ENCODE peak calls at places on chromosomes 5 and 9, in eight cellular contexts. One of them, this sample, is unnamed.

GRCh38 chr5:73104326-73104725 is 16.0 kb upstream of the TMEM171 start:
- DNase-seq in activated T-cell treated with anti-CD3 and anti-CD28 coated beads, Interleukin-2, amount 50 U/mL, for 72 hours: no peak
- DNase-seq in keratinocyte: no peak
- DNase-seq in GDM1: no peak
- DNase-seq in D341Med: no peak
- DNase-seq in astrocyte of the hippocampus: no peak
- DNase-seq in NCI-H345: peak
- DNase-seq in anterior cingulate cortex: no peak
- DNase-seq in this sample: no peak

GRCh38 chr5:132260714-132261615 is 3.5 kb downstream of the PDLIM4 start:
- DNase-seq in activated T-cell treated with anti-CD3 and anti-CD28 coated beads, Interleukin-2, amount 50 U/mL, for 72 hours: peak
- DNase-seq in keratinocyte: no peak
- DNase-seq in GDM1: no peak
- DNase-seq in D341Med: peak
- DNase-seq in astrocyte of the hippocampus: peak
- DNase-seq in NCI-H345: no peak
- DNase-seq in anterior cingulate cortex: peak
- DNase-seq in this sample: no peak

GRCh38 chr9:124259273-124260078 is 1.7 kb downstream of the NEK6 start:
- DNase-seq in activated T-cell treated with anti-CD3 and anti-CD28 coated beads, Interleukin-2, amount 50 U/mL, for 72 hours: no peak
- DNase-seq in keratinocyte: no peak
- DNase-seq in GDM1: peak
- DNase-seq in D341Med: no peak
- DNase-seq in astrocyte of the hippocampus: peak
- DNase-seq in NCI-H345: no peak
- DNase-seq in anterior cingulate cortex: no peak
- DNase-seq in this sample: no peak

GRCh38 chr5:126536874-126537273 is 58.1 kb downstream of the ALDH7A1 start:
- DNase-seq in activated T-cell treated with anti-CD3 and anti-CD28 coated beads, Interleukin-2, amount 50 U/mL, for 72 hours: no peak
- DNase-seq in keratinocyte: no peak
- DNase-seq in GDM1: no peak
- DNase-seq in D341Med: no peak
- DNase-seq in astrocyte of the hippocampus: no peak
- DNase-seq in NCI-H345: no peak
- DNase-seq in anterior cingulate cortex: no peak
- DNase-seq in this sample: no peak

GRCh38 chr9:76198336-76198735 is 195.9 kb downstream of the RFK start:
- DNase-seq in activated T-cell treated with anti-CD3 and anti-CD28 coated beads, Interleukin-2, amount 50 U/mL, for 72 hours: no peak
- DNase-seq in keratinocyte: no peak
- DNase-seq in GDM1: no peak
- DNase-seq in D341Med: no peak
- DNase-seq in astrocyte of the hippocampus: no peak
- DNase-seq in NCI-H345: no peak
- DNase-seq in anterior cingulate cortex: no peak
- DNase-seq in this sample: no peak

GRCh38 chr5:113274836-113275414 is 159.9 kb downstream of the TSSK1B start:
- DNase-seq in activated T-cell treated with anti-CD3 and anti-CD28 coated beads, Interleukin-2, amount 50 U/mL, for 72 hours: no peak
- DNase-seq in keratinocyte: no peak
- DNase-seq in GDM1: no peak
- DNase-seq in D341Med: no peak
- DNase-seq in astrocyte of the hippocampus: peak
- DNase-seq in NCI-H345: no peak
- DNase-seq in anterior cingulate cortex: peak
- DNase-seq in this sample: no peak

GRCh38 chr5:82182662-82183061 is 95.5 kb downstream of the RPS23 start:
- DNase-seq in activated T-cell treated with anti-CD3 and anti-CD28 coated beads, Interleukin-2, amount 50 U/mL, for 72 hours: no peak
- DNase-seq in keratinocyte: no peak
- DNase-seq in GDM1: no peak
- DNase-seq in D341Med: no peak
- DNase-seq in astrocyte of the hippocampus: no peak
- DNase-seq in NCI-H345: no peak
- DNase-seq in anterior cingulate cortex: no peak
- DNase-seq in this sample: no peak

GRCh38 chr9:3912817-3913216 is 387.0 kb upstream of the RFX3 start:
- DNase-seq in activated T-cell treated with anti-CD3 and anti-CD28 coated beads, Interleukin-2, amount 50 U/mL, for 72 hours: no peak
- DNase-seq in keratinocyte: no peak
- DNase-seq in GDM1: no peak
- DNase-seq in D341Med: no peak
- DNase-seq in astrocyte of the hippocampus: peak
- DNase-seq in NCI-H345: no peak
- DNase-seq in anterior cingulate cortex: no peak
- DNase-seq in this sample: no peak

GRCh38 chr5:133041910-133042309 is 9.9 kb upstream of the HSPA4 start:
- DNase-seq in activated T-cell treated with anti-CD3 and anti-CD28 coated beads, Interleukin-2, amount 50 U/mL, for 72 hours: no peak
- DNase-seq in keratinocyte: no peak
- DNase-seq in GDM1: no peak
- DNase-seq in D341Med: no peak
- DNase-seq in astrocyte of the hippocampus: peak
- DNase-seq in NCI-H345: no peak
- DNase-seq in anterior cingulate cortex: no peak
- DNase-seq in this sample: no peak

GRCh38 chr5:96936431-96937221 is 746 bp downstream of the LNPEP start:
- DNase-seq in activated T-cell treated with anti-CD3 and anti-CD28 coated beads, Interleukin-2, amount 50 U/mL, for 72 hours: peak
- DNase-seq in keratinocyte: no peak
- DNase-seq in GDM1: peak
- DNase-seq in D341Med: peak
- DNase-seq in astrocyte of the hippocampus: peak
- DNase-seq in NCI-H345: peak
- DNase-seq in anterior cingulate cortex: peak
- DNase-seq in this sample: peak

GRCh38 chr9:100355561-100355960 is 2.8 kb upstream of the TEX10 start:
- DNase-seq in activated T-cell treated with anti-CD3 and anti-CD28 coated beads, Interleukin-2, amount 50 U/mL, for 72 hours: no peak
- DNase-seq in keratinocyte: no peak
- DNase-seq in GDM1: no peak
- DNase-seq in D341Med: no peak
- DNase-seq in astrocyte of the hippocampus: no peak
- DNase-seq in NCI-H345: peak
- DNase-seq in anterior cingulate cortex: no peak
- DNase-seq in this sample: no peak

GRCh38 chr9:87857948-87858335 is 24.7 kb upstream of the SPATA31E1 start:
- DNase-seq in activated T-cell treated with anti-CD3 and anti-CD28 coated beads, Interleukin-2, amount 50 U/mL, for 72 hours: no peak
- DNase-seq in keratinocyte: no peak
- DNase-seq in GDM1: no peak
- DNase-seq in D341Med: no peak
- DNase-seq in astrocyte of the hippocampus: no peak
- DNase-seq in NCI-H345: no peak
- DNase-seq in anterior cingulate cortex: no peak
- DNase-seq in this sample: no peak

GRCh38 chr9:35518981-35519679 is 29.2 kb downstream of the RUSC2 start:
- DNase-seq in activated T-cell treated with anti-CD3 and anti-CD28 coated beads, Interleukin-2, amount 50 U/mL, for 72 hours: no peak
- DNase-seq in keratinocyte: no peak
- DNase-seq in GDM1: no peak
- DNase-seq in D341Med: no peak
- DNase-seq in astrocyte of the hippocampus: peak
- DNase-seq in NCI-H345: no peak
- DNase-seq in anterior cingulate cortex: no peak
- DNase-seq in this sample: no peak

GRCh38 chr5:142312399-142312798 is 12.4 kb downstream of the SPRY4 start:
- DNase-seq in activated T-cell treated with anti-CD3 and anti-CD28 coated beads, Interleukin-2, amount 50 U/mL, for 72 hours: no peak
- DNase-seq in keratinocyte: no peak
- DNase-seq in GDM1: no peak
- DNase-seq in D341Med: no peak
- DNase-seq in astrocyte of the hippocampus: no peak
- DNase-seq in NCI-H345: no peak
- DNase-seq in anterior cingulate cortex: no peak
- DNase-seq in this sample: no peak

GRCh38 chr9:33445389-33445881 is 2.0 kb downstream of the AQP3 start:
- DNase-seq in activated T-cell treated with anti-CD3 and anti-CD28 coated beads, Interleukin-2, amount 50 U/mL, for 72 hours: no peak
- DNase-seq in keratinocyte: no peak
- DNase-seq in GDM1: no peak
- DNase-seq in D341Med: no peak
- DNase-seq in astrocyte of the hippocampus: no peak
- DNase-seq in NCI-H345: no peak
- DNase-seq in anterior cingulate cortex: no peak
- DNase-seq in this sample: no peak

GRCh38 chr5:73365301-73365853 is 83.2 kb downstream of the FOXD1 start:
- DNase-seq in activated T-cell treated with anti-CD3 and anti-CD28 coated beads, Interleukin-2, amount 50 U/mL, for 72 hours: no peak
- DNase-seq in keratinocyte: no peak
- DNase-seq in GDM1: no peak
- DNase-seq in D341Med: no peak
- DNase-seq in astrocyte of the hippocampus: peak
- DNase-seq in NCI-H345: no peak
- DNase-seq in anterior cingulate cortex: no peak
- DNase-seq in this sample: no peak

GRCh38 chr5:3382782-3383181 is 212.8 kb upstream of the IRX1 start:
- DNase-seq in activated T-cell treated with anti-CD3 and anti-CD28 coated beads, Interleukin-2, amount 50 U/mL, for 72 hours: no peak
- DNase-seq in keratinocyte: no peak
- DNase-seq in GDM1: no peak
- DNase-seq in D341Med: no peak
- DNase-seq in astrocyte of the hippocampus: no peak
- DNase-seq in NCI-H345: no peak
- DNase-seq in anterior cingulate cortex: no peak
- DNase-seq in this sample: no peak

GRCh38 chr5:149796025-149796424 is 65.9 kb downstream of the PPARGC1B start:
- DNase-seq in activated T-cell treated with anti-CD3 and anti-CD28 coated beads, Interleukin-2, amount 50 U/mL, for 72 hours: no peak
- DNase-seq in keratinocyte: no peak
- DNase-seq in GDM1: no peak
- DNase-seq in D341Med: no peak
- DNase-seq in astrocyte of the hippocampus: no peak
- DNase-seq in NCI-H345: no peak
- DNase-seq in anterior cingulate cortex: no peak
- DNase-seq in this sample: no peak

GRCh38 chr9:70263421-70263820 is 4.6 kb downstream of the SMC5 start:
- DNase-seq in activated T-cell treated with anti-CD3 and anti-CD28 coated beads, Interleukin-2, amount 50 U/mL, for 72 hours: no peak
- DNase-seq in keratinocyte: no peak
- DNase-seq in GDM1: no peak
- DNase-seq in D341Med: no peak
- DNase-seq in astrocyte of the hippocampus: peak
- DNase-seq in NCI-H345: no peak
- DNase-seq in anterior cingulate cortex: no peak
- DNase-seq in this sample: no peak

GRCh38 chr5:73288803-73289720 is 116.1 kb downstream of the TMEM174 start:
- DNase-seq in activated T-cell treated with anti-CD3 and anti-CD28 coated beads, Interleukin-2, amount 50 U/mL, for 72 hours: no peak
- DNase-seq in keratinocyte: no peak
- DNase-seq in GDM1: no peak
- DNase-seq in D341Med: no peak
- DNase-seq in astrocyte of the hippocampus: no peak
- DNase-seq in NCI-H345: no peak
- DNase-seq in anterior cingulate cortex: no peak
- DNase-seq in this sample: no peak

GRCh38 chr5:61023131-61023530 is 78.1 kb downstream of the NDUFAF2 start:
- DNase-seq in activated T-cell treated with anti-CD3 and anti-CD28 coated beads, Interleukin-2, amount 50 U/mL, for 72 hours: no peak
- DNase-seq in keratinocyte: no peak
- DNase-seq in GDM1: no peak
- DNase-seq in D341Med: no peak
- DNase-seq in astrocyte of the hippocampus: peak
- DNase-seq in NCI-H345: no peak
- DNase-seq in anterior cingulate cortex: no peak
- DNase-seq in this sample: no peak

GRCh38 chr9:99466787-99467186 is 244.7 kb downstream of the SEC61B start:
- DNase-seq in activated T-cell treated with anti-CD3 and anti-CD28 coated beads, Interleukin-2, amount 50 U/mL, for 72 hours: no peak
- DNase-seq in keratinocyte: no peak
- DNase-seq in GDM1: no peak
- DNase-seq in D341Med: no peak
- DNase-seq in astrocyte of the hippocampus: no peak
- DNase-seq in NCI-H345: no peak
- DNase-seq in anterior cingulate cortex: no peak
- DNase-seq in this sample: no peak

GRCh38 chr5:55308254-55308836 is 556 bp downstream of the MTREX start:
- DNase-seq in activated T-cell treated with anti-CD3 and anti-CD28 coated beads, Interleukin-2, amount 50 U/mL, for 72 hours: no peak
- DNase-seq in keratinocyte: no peak
- DNase-seq in GDM1: no peak
- DNase-seq in D341Med: peak
- DNase-seq in astrocyte of the hippocampus: no peak
- DNase-seq in NCI-H345: no peak
- DNase-seq in anterior cingulate cortex: no peak
- DNase-seq in this sample: peak

GRCh38 chr5:158875272-158875679 is 224.4 kb downstream of the EBF1 start:
- DNase-seq in activated T-cell treated with anti-CD3 and anti-CD28 coated beads, Interleukin-2, amount 50 U/mL, for 72 hours: no peak
- DNase-seq in keratinocyte: no peak
- DNase-seq in GDM1: no peak
- DNase-seq in D341Med: no peak
- DNase-seq in astrocyte of the hippocampus: no peak
- DNase-seq in NCI-H345: no peak
- DNase-seq in anterior cingulate cortex: no peak
- DNase-seq in this sample: no peak

GRCh38 chr5:149002053-149002452 is 60.8 kb downstream of the SH3TC2 start:
- DNase-seq in activated T-cell treated with anti-CD3 and anti-CD28 coated beads, Interleukin-2, amount 50 U/mL, for 72 hours: no peak
- DNase-seq in keratinocyte: no peak
- DNase-seq in GDM1: no peak
- DNase-seq in D341Med: no peak
- DNase-seq in astrocyte of the hippocampus: peak
- DNase-seq in NCI-H345: no peak
- DNase-seq in anterior cingulate cortex: no peak
- DNase-seq in this sample: no peak

GRCh38 chr5:125310749-125311148 is 564.3 kb upstream of the ZNF608 start:
- DNase-seq in activated T-cell treated with anti-CD3 and anti-CD28 coated beads, Interleukin-2, amount 50 U/mL, for 72 hours: no peak
- DNase-seq in keratinocyte: peak
- DNase-seq in GDM1: no peak
- DNase-seq in D341Med: no peak
- DNase-seq in astrocyte of the hippocampus: no peak
- DNase-seq in NCI-H345: no peak
- DNase-seq in anterior cingulate cortex: no peak
- DNase-seq in this sample: no peak

GRCh38 chr5:101878190-101878589 is 417.9 kb downstream of the SLCO4C1 start:
- DNase-seq in activated T-cell treated with anti-CD3 and anti-CD28 coated beads, Interleukin-2, amount 50 U/mL, for 72 hours: no peak
- DNase-seq in keratinocyte: no peak
- DNase-seq in GDM1: no peak
- DNase-seq in D341Med: no peak
- DNase-seq in astrocyte of the hippocampus: no peak
- DNase-seq in NCI-H345: no peak
- DNase-seq in anterior cingulate cortex: no peak
- DNase-seq in this sample: no peak

GRCh38 chr5:174190073-174190675 is 144.7 kb downstream of the NSG2 start:
- DNase-seq in activated T-cell treated with anti-CD3 and anti-CD28 coated beads, Interleukin-2, amount 50 U/mL, for 72 hours: no peak
- DNase-seq in keratinocyte: no peak
- DNase-seq in GDM1: no peak
- DNase-seq in D341Med: no peak
- DNase-seq in astrocyte of the hippocampus: no peak
- DNase-seq in NCI-H345: no peak
- DNase-seq in anterior cingulate cortex: no peak
- DNase-seq in this sample: no peak

GRCh38 chr5:136886623-136887022 is 521.3 kb upstream of the TRPC7 start:
- DNase-seq in activated T-cell treated with anti-CD3 and anti-CD28 coated beads, Interleukin-2, amount 50 U/mL, for 72 hours: no peak
- DNase-seq in keratinocyte: no peak
- DNase-seq in GDM1: no peak
- DNase-seq in D341Med: no peak
- DNase-seq in astrocyte of the hippocampus: no peak
- DNase-seq in NCI-H345: no peak
- DNase-seq in anterior cingulate cortex: no peak
- DNase-seq in this sample: no peak

GRCh38 chr9:89603629-89604462 is 966 bp upstream of the GADD45G start:
- DNase-seq in activated T-cell treated with anti-CD3 and anti-CD28 coated beads, Interleukin-2, amount 50 U/mL, for 72 hours: peak
- DNase-seq in keratinocyte: no peak
- DNase-seq in GDM1: no peak
- DNase-seq in D341Med: peak
- DNase-seq in astrocyte of the hippocampus: peak
- DNase-seq in NCI-H345: peak
- DNase-seq in anterior cingulate cortex: peak
- DNase-seq in this sample: peak

GRCh38 chr5:170565077-170565476 is 61.3 kb downstream of the KCNIP1 start:
- DNase-seq in activated T-cell treated with anti-CD3 and anti-CD28 coated beads, Interleukin-2, amount 50 U/mL, for 72 hours: no peak
- DNase-seq in keratinocyte: no peak
- DNase-seq in GDM1: no peak
- DNase-seq in D341Med: no peak
- DNase-seq in astrocyte of the hippocampus: peak
- DNase-seq in NCI-H345: no peak
- DNase-seq in anterior cingulate cortex: peak
- DNase-seq in this sample: no peak

GRCh38 chr9:109010676-109011655 is 2.3 kb downstream of the CTNNAL1 start:
- DNase-seq in activated T-cell treated with anti-CD3 and anti-CD28 coated beads, Interleukin-2, amount 50 U/mL, for 72 hours: peak
- DNase-seq in keratinocyte: no peak
- DNase-seq in GDM1: no peak
- DNase-seq in D341Med: no peak
- DNase-seq in astrocyte of the hippocampus: peak
- DNase-seq in NCI-H345: peak
- DNase-seq in anterior cingulate cortex: no peak
- DNase-seq in this sample: peak

GRCh38 chr5:172002840-172003512 is 3.5 kb downstream of the FBXW11 start:
- DNase-seq in activated T-cell treated with anti-CD3 and anti-CD28 coated beads, Interleukin-2, amount 50 U/mL, for 72 hours: no peak
- DNase-seq in keratinocyte: no peak
- DNase-seq in GDM1: no peak
- DNase-seq in D341Med: no peak
- DNase-seq in astrocyte of the hippocampus: no peak
- DNase-seq in NCI-H345: no peak
- DNase-seq in anterior cingulate cortex: no peak
- DNase-seq in this sample: no peak

GRCh38 chr9:6384732-6385131 is 28.3 kb upstream of the UHRF2 start:
- DNase-seq in activated T-cell treated with anti-CD3 and anti-CD28 coated beads, Interleukin-2, amount 50 U/mL, for 72 hours: no peak
- DNase-seq in keratinocyte: no peak
- DNase-seq in GDM1: no peak
- DNase-seq in D341Med: no peak
- DNase-seq in astrocyte of the hippocampus: no peak
- DNase-seq in NCI-H345: no peak
- DNase-seq in anterior cingulate cortex: no peak
- DNase-seq in this sample: no peak